ENCODE peak calls at places on chromosome 18, in four cellular contexts. One of them, this sample, is unnamed.

GRCh38 chr18:56302161-56302560 is 336.2 kb downstream of the TXNL1 start:
- DNase-seq in T-helper 1 cell: no peak
- DNase-seq in transverse colon: no peak
- DNase-seq in tibial nerve: no peak
- DNase-seq in this sample: no peak

GRCh38 chr18:76992226-76993084 is 140.1 kb downstream of the MBP start:
- DNase-seq in transverse colon: no peak
- DNase-seq in tibial nerve: no peak
- DNase-seq in T-helper 1 cell: no peak
- DNase-seq in this sample: no peak

GRCh38 chr18:36493349-36494281 is 196.1 kb downstream of the FHOD3 start:
- DNase-seq in tibial nerve: no peak
- DNase-seq in T-helper 1 cell: no peak
- DNase-seq in transverse colon: no peak
- DNase-seq in this sample: no peak

GRCh38 chr18:59085126-59085794 is 54.4 kb upstream of the SEC11C start:
- DNase-seq in tibial nerve: no peak
- DNase-seq in transverse colon: no peak
- DNase-seq in T-helper 1 cell: no peak
- DNase-seq in this sample: no peak

GRCh38 chr18:63207825-63208224 is 111.7 kb downstream of the BCL2 start:
- DNase-seq in transverse colon: no peak
- DNase-seq in T-helper 1 cell: no peak
- DNase-seq in tibial nerve: no peak
- DNase-seq in this sample: no peak

GRCh38 chr18:12408247-12408869 is 629 bp downstream of the PRELID3A start:
- DNase-seq in T-helper 1 cell: no peak
- DNase-seq in transverse colon: peak
- DNase-seq in tibial nerve: no peak
- DNase-seq in this sample: no peak

GRCh38 chr18:22687892-22688680 is 245.0 kb upstream of the RBBP8 start:
- DNase-seq in tibial nerve: no peak
- DNase-seq in T-helper 1 cell: no peak
- DNase-seq in transverse colon: no peak
- DNase-seq in this sample: no peak

GRCh38 chr18:65527879-65528633 is 222.8 kb upstream of the CDH7 start:
- DNase-seq in transverse colon: no peak
- DNase-seq in tibial nerve: no peak
- DNase-seq in T-helper 1 cell: no peak
- DNase-seq in this sample: no peak

GRCh38 chr18:332007-332406 is 64.2 kb upstream of the THOC1 start:
- DNase-seq in T-helper 1 cell: no peak
- DNase-seq in transverse colon: peak
- DNase-seq in tibial nerve: peak
- DNase-seq in this sample: no peak

GRCh38 chr18:3281456-3282400 is 19.8 kb downstream of the MYL12B start:
- DNase-seq in T-helper 1 cell: no peak
- DNase-seq in tibial nerve: peak
- DNase-seq in transverse colon: no peak
- DNase-seq in this sample: no peak

This sample was measured in GOT3.